ENCODE peak calls at places on chromosomes 6 and 20, in five cellular contexts. N, X, U, D and B are unnamed samples.

GRCh38 chr20:19628570-19629134 is 129.4 kb upstream of the RIN2 start:
- DNase-seq in N (peak), X (peak), U (peak), D (peak), B (peak)

GRCh38 chr6:132969188-132969587 is 154.8 kb downstream of the RPS12 start:
- DNase-seq in N (no peak), X (no peak), U (no peak), D (no peak), B (no peak)

GRCh38 chr6:72621243-72622093 is at the start of gene KCNQ5:
- DNase-seq in N (no peak), X (no peak), U (peak), D (peak), B (no peak)

GRCh38 chr20:58131581-58132142 is 96.8 kb downstream of the ANKRD60 start:
- DNase-seq in N (no peak), X (peak), U (no peak), D (no peak), B (no peak)

GRCh38 chr6:53436904-53437303 is 88.2 kb upstream of the ELOVL5 start:
- DNase-seq in N (no peak), X (no peak), U (no peak), D (no peak), B (no peak)

GRCh38 chr6:150025201-150025917 is at the start of gene RAET1L:
- DNase-seq in N (no peak), X (no peak), U (no peak), D (no peak), B (no peak)

GRCh38 chr6:818191-818590 is 125.3 kb upstream of the EXOC2 start:
- DNase-seq in N (no peak), X (no peak), U (no peak), D (no peak), B (no peak)

GRCh38 chr6:92577077-92577719 is 842.2 kb downstream of the EPHA7 start:
- DNase-seq in N (no peak), X (peak), U (no peak), D (no peak), B (no peak)

GRCh38 chr20:49447946-49448809 is 34.3 kb downstream of the KCNB1 start:
- DNase-seq in N (no peak), X (no peak), U (no peak), D (no peak), B (no peak)

GRCh38 chr6:63349401-63349800 is 29.6 kb upstream of the LGSN start:
- DNase-seq in N (no peak), X (no peak), U (no peak), D (no peak), B (no peak)
- TF ChIP-seq FOXM1 in N (no peak), X (no peak), U (no peak), D (no peak), B (no peak)

GRCh38 chr20:31925631-31926030 is 26.2 kb downstream of the PDRG1 start:
- DNase-seq in N (no peak), X (no peak), U (no peak), D (no peak), B (no peak)

GRCh38 chr20:31924561-31924960 is 27.3 kb downstream of the PDRG1 start:
- DNase-seq in N (no peak), X (no peak), U (no peak), D (no peak), B (no peak)

GRCh38 chr20:31922181-31922580 is 29.7 kb downstream of the PDRG1 start:
- DNase-seq in N (no peak), X (no peak), U (no peak), D (no peak), B (no peak)

GRCh38 chr20:31922588-31922987 is 29.3 kb downstream of the PDRG1 start:
- DNase-seq in N (no peak), X (no peak), U (no peak), D (no peak), B (no peak)

DNA sequence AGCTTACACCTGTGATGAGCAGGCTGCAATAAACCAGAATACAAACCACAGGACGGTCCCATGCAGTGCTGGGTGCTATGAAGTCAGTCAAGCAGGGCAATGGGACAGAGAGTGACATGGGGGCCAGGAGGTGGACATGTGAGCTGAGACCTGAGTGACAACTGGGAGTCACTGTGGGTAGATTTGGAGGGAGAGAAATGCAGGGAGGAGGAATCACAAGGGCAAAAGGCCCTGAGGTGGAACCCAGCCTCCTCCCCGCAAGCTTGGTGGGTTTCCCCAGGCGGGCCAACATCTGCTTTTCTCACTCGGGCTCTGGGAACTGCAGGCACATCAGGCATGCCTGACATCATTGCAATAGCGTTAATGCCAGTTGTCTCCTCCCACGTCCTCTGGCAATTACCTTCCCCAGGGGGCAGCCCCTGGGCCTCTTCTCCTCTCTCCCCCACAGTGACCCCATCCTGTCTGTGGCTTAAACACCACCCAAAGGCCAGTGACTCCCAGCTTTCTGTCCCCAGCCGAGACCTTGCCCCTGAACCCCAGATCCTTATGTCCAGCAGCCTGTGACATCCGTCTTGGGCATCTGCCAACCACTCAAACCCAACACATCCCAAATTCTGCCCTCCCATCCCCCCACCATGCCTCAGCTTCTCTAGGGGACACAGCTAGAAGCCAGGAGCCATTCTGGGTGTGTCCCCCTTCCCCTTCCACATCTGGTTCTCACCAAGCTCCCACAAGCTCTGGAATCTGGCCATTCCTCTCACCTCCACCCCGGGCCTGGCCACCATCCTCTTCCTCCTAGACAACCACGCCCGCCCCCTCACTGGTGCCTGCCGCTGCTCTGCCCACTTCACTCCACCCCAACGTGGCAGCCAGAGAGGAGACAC is 28.2 kb downstream of the PDRG1 start:
- DNase-seq in N (no peak), X (no peak), U (no peak), D (peak), B (peak)
- TF ChIP-seq FOXM1 in N (no peak), X (no peak), U (no peak), D (no peak), B (no peak)

GRCh38 chr20:63138855-63139341 is 77.0 kb downstream of the YTHDF1 start:
- DNase-seq in N (no peak), X (no peak), U (no peak), D (no peak), B (no peak)
- TF ChIP-seq FOXM1 in N (no peak), X (no peak), U (no peak), D (no peak), B (no peak)

DNA sequence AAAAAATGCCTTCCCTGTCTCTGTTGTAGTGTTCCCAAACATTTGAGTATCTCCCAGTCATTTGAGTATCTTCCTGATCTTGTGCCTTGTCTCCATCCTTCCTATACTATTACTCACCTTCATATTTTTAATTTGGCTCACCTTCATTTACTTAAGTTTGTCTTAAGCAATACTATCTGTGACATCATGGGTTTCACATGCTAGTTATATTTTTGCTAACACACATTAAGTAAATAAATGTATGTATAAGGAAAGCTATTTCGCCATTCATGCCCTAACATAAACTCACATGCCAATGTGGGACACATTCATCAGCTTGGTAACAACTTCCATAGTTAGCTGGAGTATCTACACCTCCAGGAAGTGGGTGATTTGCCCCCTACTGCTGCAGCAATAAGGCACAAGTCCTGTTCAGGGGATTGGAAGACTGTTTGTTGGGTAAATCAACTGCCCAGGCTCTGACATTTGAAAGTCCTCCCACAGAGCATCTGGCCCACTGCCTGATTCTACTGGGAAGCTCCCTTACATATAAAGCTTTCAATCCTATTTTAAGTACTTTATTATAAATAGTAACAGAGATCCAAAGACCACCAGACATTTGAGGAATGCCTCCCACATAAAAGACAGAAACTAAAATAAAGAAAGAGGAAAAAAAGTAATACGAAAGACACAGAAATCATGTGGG is 132.3 kb downstream of the ISM1 start:
- DNase-seq in N (no peak), X (no peak), U (no peak), D (no peak), B (no peak)
- TF ChIP-seq FOXM1 in N (no peak), X (no peak), U (no peak), D (no peak), B (no peak)